ENCODE peak calls at places on chromosomes 1 and 21, in four cellular contexts. Y is AML-193; X is effector CD4-positive, alpha-beta T cell; W is progenitor cell of endocrine pancreas. H is an unnamed sample.

GRCh38 chr1:3746389-3746783 is 5.9 kb upstream of the CCDC27 start:
- DNase-seq in W (no peak), Y (no peak), X (no peak), H (no peak)

GRCh38 chr21:27362249-27362648 is 395.4 kb upstream of the ADAMTS5 start:
- DNase-seq in W (no peak), X (no peak), Y (no peak), H (no peak)

GRCh38 chr1:53663525-53664300 is 75.3 kb downstream of the GLIS1 start:
- DNase-seq in Y (no peak), X (no peak), W (no peak), H (no peak)

GRCh38 chr1:147647796-147648633 is 22.3 kb downstream of the ACP6 start:
- DNase-seq in W (no peak), X (no peak), Y (peak), H (no peak)

GRCh38 chr1:155012052-155012546 is 9.5 kb downstream of the ZBTB7B start:
- DNase-seq in W (no peak), X (no peak), Y (no peak), H (no peak)

GRCh38 chr1:231878737-231879136 is 252.1 kb downstream of the DISC1 start:
- DNase-seq in X (no peak), Y (no peak), W (no peak), H (no peak)

GRCh38 chr1:6351480-6352137 is 42.0 kb downstream of the ACOT7 start:
- DNase-seq in X (no peak), Y (no peak), W (no peak), H (no peak)

GRCh38 chr1:228463559-228464455 is 23.4 kb upstream of the RNF187 start:
- DNase-seq in X (peak), W (peak), Y (no peak), H (peak)

GRCh38 chr1:4615501-4615900 is 38.9 kb upstream of the AJAP1 start:
- DNase-seq in W (no peak), X (no peak), Y (no peak), H (no peak)

GRCh38 chr1:40984531-40984930 is 5.0 kb downstream of the CTPS1 start:
- DNase-seq in W (no peak), X (no peak), Y (no peak), H (no peak)

GRCh38 chr1:42682739-42683529 is 716 bp downstream of the YBX1 start:
- DNase-seq in W (peak), Y (peak), X (peak), H (peak)

GRCh38 chr1:21290546-21290944 is 282 bp upstream of the ECE1 start:
- DNase-seq in W (no peak), Y (no peak), X (no peak), H (no peak)

GRCh38 chr21:34636961-34637360 is 22.0 kb upstream of the RCAN1 start:
- DNase-seq in W (no peak), Y (no peak), X (no peak), H (no peak)

GRCh38 chr1:108046021-108046420 is 81.0 kb upstream of the VAV3 start:
- DNase-seq in X (no peak), W (no peak), Y (no peak), H (no peak)

GRCh38 chr1:109267743-109268300 is 15.1 kb downstream of the PSRC1 start:
- DNase-seq in W (no peak), X (no peak), Y (no peak), H (no peak)

GRCh38 chr1:214957330-214958137 is 125.0 kb upstream of the KCNK2 start:
- DNase-seq in X (no peak), W (no peak), Y (peak), H (no peak)

GRCh38 chr1:201938440-201939005 is 7.8 kb downstream of the LMOD1 start:
- DNase-seq in Y (no peak), W (no peak), X (no peak), H (no peak)

GRCh38 chr1:114203722-114204121 is 50.1 kb upstream of the SYT6 start:
- DNase-seq in X (no peak), Y (no peak), W (no peak), H (no peak)

GRCh38 chr1:243748706-243749283 is 101.2 kb downstream of the AKT3 start:
- DNase-seq in Y (peak), X (peak), W (no peak), H (peak)

GRCh38 chr1:77370588-77371306 is 88.9 kb downstream of the AK5 start:
- DNase-seq in X (no peak), Y (no peak), W (no peak), H (no peak)

GRCh38 chr1:77545970-77546369 is 136.5 kb downstream of the ZZZ3 start:
- DNase-seq in W (no peak), X (no peak), Y (no peak), H (peak)

GRCh38 chr1:2602866-2603520 is 16.4 kb downstream of the PRXL2B start:
- DNase-seq in Y (no peak), W (no peak), X (no peak), H (no peak)

GRCh38 chr1:12502300-12503109 is 115.5 kb downstream of the DHRS3 start:
- DNase-seq in X (no peak), Y (no peak), W (no peak), H (no peak)

GRCh38 chr1:17438176-17438976 is 1.1 kb downstream of the RCC2 start:
- DNase-seq in Y (peak), W (peak), X (peak), H (peak)

GRCh38 chr1:171762143-171762563 is 19.3 kb upstream of the METTL13 start:
- DNase-seq in W (no peak), X (no peak), Y (no peak), H (no peak)

GRCh38 chr1:51794260-51794659 is 84.3 kb downstream of the NRDC start:
- DNase-seq in Y (no peak), W (no peak), X (no peak), H (no peak)

GRCh38 chr1:173297798-173298391 is 90.8 kb upstream of the TNFSF4 start:
- DNase-seq in X (no peak), W (no peak), Y (no peak), H (no peak)